ENCODE peak calls at places on chromosome 12, in eight cellular contexts. Q, A, P, J, D, C, E and W are unnamed samples.
A peak's percentile ranks its signal among the peaks of the same experiment; 100 is the strongest.

GRCh38 chr12:93883436-93884154 is 206.4 kb downstream of the CRADD start:
- DNase-seq in J (no peak), C (peak; percentile 84), Q (no peak), P (no peak), D (no peak), E (no peak), A (peak; percentile 38), W (no peak)

GRCh38 chr12:3311027-3311402 is 180.0 kb upstream of the PRMT8 start:
- DNase-seq in C (peak; percentile 30), E (no peak), Q (peak; percentile 66), D (peak; percentile 83), J (no peak), P (no peak), A (peak; percentile 49), W (peak; percentile 87)

GRCh38 chr12:31003861-31004640 is 69.6 kb upstream of the DDX11 start:
- DNase-seq in E (no peak), J (no peak), D (no peak), P (no peak), Q (no peak), C (no peak), A (no peak), W (no peak)

GRCh38 chr12:26790645-26790994 is 42.4 kb downstream of the ITPR2 start:
- DNase-seq in Q (no peak), A (no peak), D (no peak), J (no peak), E (no peak), P (no peak), C (no peak), W (no peak)

GRCh38 chr12:113842699-113843098 is 123.4 kb downstream of the RBM19 start:
- DNase-seq in A (no peak), C (no peak), E (no peak), Q (no peak), P (no peak), J (no peak), D (no peak), W (no peak)

GRCh38 chr12:5440973-5441372 is 9.1 kb downstream of the NTF3 start:
- DNase-seq in D (no peak), C (no peak), P (no peak), J (no peak), E (peak; percentile 56), A (no peak), Q (no peak), W (no peak)

GRCh38 chr12:18703326-18703725 is 34.5 kb downstream of the PLCZ1 start:
- DNase-seq in D (no peak), P (no peak), Q (no peak), E (no peak), C (no peak), J (no peak), A (no peak), W (no peak)

GRCh38 chr12:114193474-114193873 is 212.5 kb downstream of the TBX5 start:
- DNase-seq in C (no peak), Q (no peak), J (no peak), P (no peak), A (no peak), E (peak; percentile 71), D (no peak), W (no peak)

GRCh38 chr12:120581998-120582397 is 796 bp upstream of the POP5 start:
- DNase-seq in C (no peak), E (no peak), Q (no peak), P (no peak), A (peak; percentile 24), J (no peak), D (no peak), W (no peak)

GRCh38 chr12:104792570-104792969 is 165.5 kb downstream of the SLC41A2 start:
- DNase-seq in J (no peak), C (peak; percentile 94), D (no peak), P (peak; percentile 37), Q (no peak), A (peak; percentile 96), E (peak; percentile 56), W (peak; percentile 81)

GRCh38 chr12:67760586-67761275 is 112.2 kb downstream of the DYRK2 start:
- DNase-seq in J (no peak), Q (no peak), P (no peak), C (no peak), E (no peak), A (no peak), D (no peak), W (no peak)

GRCh38 chr12:9674226-9674590 is 4.7 kb downstream of the CLEC2D start:
- DNase-seq in C (no peak), P (no peak), Q (no peak), E (no peak), A (no peak), J (no peak), D (no peak), W (no peak)

GRCh38 chr12:1632702-1633101 is 3.7 kb downstream of the WNT5B start:
- DNase-seq in E (no peak), P (no peak), C (no peak), A (no peak), J (no peak), D (no peak), Q (peak; percentile 25), W (no peak)

GRCh38 chr12:129911437-129912049 is 7.7 kb upstream of the TMEM132D start:
- DNase-seq in J (peak; percentile 77), P (no peak), A (peak; percentile 50), Q (peak; percentile 68), C (peak; percentile 23), D (no peak), E (no peak), W (no peak)

GRCh38 chr12:50182461-50182860 is 15.3 kb upstream of the CERS5 start:
- DNase-seq in C (no peak), P (no peak), E (no peak), A (no peak), D (no peak), J (no peak), Q (no peak), W (no peak)

GRCh38 chr12:53750812-53751335 is 905 bp downstream of the CISTR start:
- DNase-seq in E (no peak), J (no peak), D (no peak), Q (no peak), C (peak; percentile 16), P (no peak), A (peak; percentile 14), W (no peak)

GRCh38 chr12:106226884-106227640 is 20.8 kb downstream of the CKAP4 start:
- DNase-seq in P (peak; percentile 79), C (no peak), E (peak; percentile 56), J (peak; percentile 78), Q (no peak), A (peak; percentile 61), D (no peak), W (peak; percentile 71)

GRCh38 chr12:85872497-85873091 is 1.5 kb upstream of the NTS start:
- DNase-seq in J (peak; percentile 46), P (peak; percentile 32), C (peak; percentile 37), Q (no peak), D (no peak), A (peak; percentile 38), E (peak; percentile 53), W (peak; percentile 45)

GRCh38 chr12:64625243-64626077 is 15.2 kb downstream of the RASSF3 start:
- DNase-seq in E (peak; percentile 98), J (no peak), P (no peak), C (peak; percentile 89), A (peak; percentile 89), D (peak; percentile 73), Q (peak; percentile 10), W (peak; percentile 95)

GRCh38 chr12:3152013-3152412 is 74.8 kb downstream of the TSPAN9 start:
- DNase-seq in P (no peak), Q (no peak), C (peak; percentile 32), D (no peak), J (no peak), A (no peak), E (no peak), W (no peak)

GRCh38 chr12:49587174-49587908 is 18.1 kb downstream of the FAM186B start:
- DNase-seq in C (no peak), P (no peak), Q (no peak), D (no peak), E (no peak), A (no peak), J (no peak), W (no peak)

GRCh38 chr12:41213107-41213506 is 25.0 kb downstream of the PDZRN4 start:
- DNase-seq in J (no peak), P (no peak), D (no peak), E (no peak), C (no peak), A (no peak), Q (no peak), W (no peak)